ENCODE peak calls at places on chromosomes 3 and 15, in four cellular contexts. U, L, M and A are unnamed samples.

GRCh38 chr3:36906504-36907149 is 38.2 kb downstream of the TRANK1 start:
- DNase-seq in U (no peak), L (no peak), M (peak; percentile 14), A (no peak)

GRCh38 chr3:179016979-179017670 is 54.5 kb downstream of the ZMAT3 start:
- DNase-seq in U (no peak), L (no peak), M (no peak), A (no peak)

GRCh38 chr15:101275018-101275417 is 2.3 kb downstream of the SELENOS start:
- DNase-seq in U (no peak), L (no peak), M (no peak), A (no peak)

GRCh38 chr3:26089249-26089648 is 299.4 kb downstream of the OXSM start:
- DNase-seq in U (no peak), L (no peak), M (no peak), A (no peak)

GRCh38 chr15:67826717-67827560 is 1.6 kb downstream of the SKOR1 start:
- DNase-seq in U (no peak), L (no peak), M (no peak), A (no peak)

GRCh38 chr3:117074833-117075232 is 365.3 kb downstream of the TUSC7 start:
- DNase-seq in U (no peak), L (no peak), M (no peak), A (no peak)

GRCh38 chr3:17307482-17307881 is 422.7 kb downstream of the PLCL2 start:
- DNase-seq in U (no peak), L (no peak), M (no peak), A (no peak)

GRCh38 chr3:46931631-46932441 is 44.7 kb downstream of the CCDC12 start:
- DNase-seq in U (no peak), L (peak; percentile 87), M (no peak), A (no peak)